ENCODE peak calls at places on chromosome 4, in four cellular contexts. U, P, H and Z are unnamed samples.

GRCh38 chr4:72109364-72109763 is 77.6 kb downstream of the NPFFR2 start:
- DNase-seq in U (no peak), P (no peak), H (no peak), Z (no peak)

GRCh38 chr4:27149541-27150212 is 289.0 kb downstream of the STIM2 start:
- DNase-seq in U (no peak), P (peak; percentile 51), H (no peak), Z (no peak)

GRCh38 chr4:166816901-166817300 is 417.4 kb downstream of the SPOCK3 start:
- DNase-seq in U (peak; percentile 50), P (peak; percentile 66), H (no peak), Z (no peak)

GRCh38 chr4:34636623-34637022 is 1607.7 kb downstream of the ARAP2 start:
- DNase-seq in U (no peak), P (no peak), H (no peak), Z (no peak)

GRCh38 chr4:2462992-2463762 is 5.7 kb upstream of the RNF4 start:
- DNase-seq in U (no peak), P (no peak), H (no peak), Z (no peak)

GRCh38 chr4:53476232-53477037 is 99.0 kb downstream of the FIP1L1 start:
- DNase-seq in U (no peak), P (peak; percentile 91), H (no peak), Z (no peak)

GRCh38 chr4:4829837-4830236 is 29.6 kb upstream of the MSX1 start:
- DNase-seq in U (no peak), P (no peak), H (no peak), Z (no peak)

GRCh38 chr4:75555294-75556164 is at the start of gene ODAPH:
- DNase-seq in U (no peak), P (peak; percentile 93), H (no peak), Z (no peak)

GRCh38 chr4:74423101-74423500 is 21.8 kb upstream of the AREG start:
- DNase-seq in U (no peak), P (no peak), H (no peak), Z (no peak)

GRCh38 chr4:31737419-31737818 is 1017.2 kb downstream of the PCDH7 start:
- DNase-seq in U (no peak), P (no peak), H (no peak), Z (no peak)

GRCh38 chr4:150325872-150326271 is 247.6 kb downstream of the DCLK2 start:
- DNase-seq in U (no peak), P (no peak), H (no peak), Z (no peak)

GRCh38 chr4:122873146-122873545 is 46.5 kb downstream of the FGF2 start:
- DNase-seq in U (no peak), P (no peak), H (no peak), Z (no peak)

GRCh38 chr4:158535130-158535614 is 13.5 kb downstream of the RXFP1 start:
- DNase-seq in U (no peak), P (peak; percentile 78), H (no peak), Z (no peak)

GRCh38 chr4:185524888-185525863 is 10.1 kb downstream of the PDLIM3 start:
- DNase-seq in U (no peak), P (no peak), H (no peak), Z (no peak)

GRCh38 chr4:76801621-76802545 is 96.1 kb downstream of the SOWAHB start:
- DNase-seq in U (no peak), P (no peak), H (no peak), Z (no peak)

GRCh38 chr4:158193171-158193749 is 17.0 kb upstream of the TMEM144 start:
- DNase-seq in U (no peak), P (peak; percentile 38), H (no peak), Z (no peak)

GRCh38 chr4:90007494-90008167 is 113.0 kb downstream of the MMRN1 start:
- DNase-seq in U (no peak), P (no peak), H (no peak), Z (peak; percentile 71)

GRCh38 chr4:88216395-88216794 is 58.0 kb upstream of the ABCG2 start:
- DNase-seq in U (no peak), P (no peak), H (no peak), Z (no peak)

GRCh38 chr4:150960818-150961217 is 54.3 kb downstream of the LRBA start:
- DNase-seq in U (no peak), P (peak; percentile 20), H (no peak), Z (no peak)